ENCODE peak calls at places on chromosomes 7 and 10, in five cellular contexts. Q, J, C, Y and F are unnamed samples. For H3K4me1, the result is how much of the 10 kb centered on the place peaks cover.

GRCh38 chr10:112409274-112409673 is 35.4 kb downstream of the ACSL5 start:
- DNase-seq in C (no peak), Q (no peak), Y (no peak), J (no peak), F (no peak)

GRCh38 chr7:98617051-98617959 is at the start of gene NPTX2:
- DNase-seq in J (peak), Y (no peak), C (peak), Q (peak), F (no peak)

GRCh38 chr7:157089100-157089510 is 49.6 kb upstream of the UBE3C start:
- DNase-seq in C (no peak), Q (no peak), Y (no peak), J (no peak), F (no peak)

GRCh38 chr10:3817002-3817401 is 32.0 kb upstream of the KLF6 start:
- DNase-seq in Y (no peak), Q (no peak), C (no peak), J (no peak), F (no peak)

GRCh38 chr10:132690401-132690800 is 95.5 kb downstream of the NKX6-2 start:
- DNase-seq in Q (peak), C (peak), Y (no peak), J (no peak), F (peak)

GRCh38 chr7:47428052-47428779 is 153.7 kb downstream of the TNS3 start:
- DNase-seq in Y (no peak), C (no peak), Q (no peak), J (no peak), F (no peak)

GRCh38 chr7:114575098-114575497 is 160.5 kb downstream of the FOXP2 start:
- DNase-seq in Y (no peak), J (no peak), Q (no peak), C (no peak), F (no peak)

GRCh38 chr7:110507832-110508231 is 583.1 kb upstream of the LRRN3 start:
- DNase-seq in J (no peak), C (no peak), Y (no peak), Q (no peak), F (no peak)

GRCh38 chr7:13778967-13779366 is 210.5 kb downstream of the ETV1 start:
- DNase-seq in Y (no peak), Q (no peak), C (no peak), J (no peak), F (no peak)

GRCh38 chr10:93597075-93597599 is 3.9 kb downstream of the RBP4 start:
- DNase-seq in Y (no peak), J (no peak), C (no peak), Q (no peak), F (no peak)

GRCh38 chr10:92691591-92692084 is 1.9 kb downstream of the HHEX start:
- DNase-seq in Y (no peak), J (no peak), Q (peak), C (peak), F (no peak)

GRCh38 chr7:155327590-155328320 is 30.1 kb downstream of the INSIG1 start:
- DNase-seq in C (no peak), Q (no peak), Y (no peak), J (no peak), F (no peak)

GRCh38 chr10:127195571-127196226 is 692 bp downstream of the INSYN2A start:
- DNase-seq in C (no peak), J (peak), Y (no peak), Q (no peak), F (no peak)

GRCh38 chr7:99375070-99375807 is 709 bp downstream of the ARPC1B start:
- DNase-seq in J (peak), C (peak), Q (peak), Y (peak), F (peak)

GRCh38 chr10:78394050-78394449 is 360.4 kb downstream of the RPS24 start:
- DNase-seq in C (no peak), Q (no peak), J (no peak), Y (no peak), F (no peak)

GRCh38 chr7:127525866-127526456 is 59.4 kb downstream of the GCC1 start:
- DNase-seq in C (no peak), J (no peak), Y (no peak), Q (no peak), F (no peak)

GRCh38 chr10:69504576-69505250 is 53.4 kb downstream of the TSPAN15 start:
- DNase-seq in Q (no peak), Y (no peak), C (no peak), J (no peak), F (no peak)

GRCh38 chr10:48305905-48306264 is 592 bp upstream of the MAPK8 start:
- DNase-seq in C (no peak), Y (no peak), J (no peak), Q (no peak), F (no peak)
- H3K27ac ChIP-seq in C (peak), Y (peak), J (no peak), Q (peak), F (peak)

GRCh38 chr10:63227207-63227895 is 94.2 kb downstream of the NRBF2 start:
- DNase-seq in J (no peak), Q (no peak), C (no peak), Y (no peak), F (no peak)
- H3K4me1 ChIP-seq in J (under half), Q (under half), C (half or more), Y (under half), F (under half)

DNA sequence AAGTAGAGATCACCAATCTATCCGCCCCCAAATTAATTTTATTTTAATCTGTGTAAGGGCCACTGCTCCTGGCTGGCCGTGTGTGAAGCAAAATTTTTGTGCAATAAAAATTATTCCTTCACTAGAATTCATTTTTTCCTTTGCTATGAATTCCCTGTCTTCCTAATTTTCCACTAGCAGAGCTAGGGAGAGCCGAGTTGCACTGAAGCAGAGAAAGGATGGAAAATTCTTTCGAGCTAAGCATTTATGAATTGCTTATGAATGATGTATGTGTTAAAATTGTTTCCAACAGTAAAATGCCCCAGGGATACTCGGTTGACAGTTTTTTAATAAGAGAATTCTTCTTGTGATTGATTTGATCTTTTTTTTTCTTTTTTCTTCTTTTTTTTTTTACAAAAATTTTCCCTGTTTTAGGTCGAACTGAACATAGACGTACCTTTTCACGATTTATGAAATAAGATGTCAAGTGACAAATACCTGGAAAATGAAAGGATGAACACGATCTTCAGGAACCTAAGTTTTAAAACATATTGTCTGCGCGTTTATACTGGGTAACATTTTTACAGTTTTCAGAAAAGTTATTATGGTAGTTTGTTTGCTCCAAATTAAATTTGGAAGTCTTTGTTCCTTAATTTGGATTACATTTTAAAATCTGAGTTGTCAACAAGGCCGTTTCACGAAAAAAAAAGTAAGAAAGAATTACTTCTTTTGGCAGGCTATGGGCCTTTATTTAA is 288.8 kb upstream of the NFE2L3 start:
- DNase-seq in J (no peak), Y (no peak), C (no peak), Q (no peak), F (no peak)
- H3K4me3 ChIP-seq in J (no peak), Y (no peak), C (peak), Q (peak), F (peak)

DNA sequence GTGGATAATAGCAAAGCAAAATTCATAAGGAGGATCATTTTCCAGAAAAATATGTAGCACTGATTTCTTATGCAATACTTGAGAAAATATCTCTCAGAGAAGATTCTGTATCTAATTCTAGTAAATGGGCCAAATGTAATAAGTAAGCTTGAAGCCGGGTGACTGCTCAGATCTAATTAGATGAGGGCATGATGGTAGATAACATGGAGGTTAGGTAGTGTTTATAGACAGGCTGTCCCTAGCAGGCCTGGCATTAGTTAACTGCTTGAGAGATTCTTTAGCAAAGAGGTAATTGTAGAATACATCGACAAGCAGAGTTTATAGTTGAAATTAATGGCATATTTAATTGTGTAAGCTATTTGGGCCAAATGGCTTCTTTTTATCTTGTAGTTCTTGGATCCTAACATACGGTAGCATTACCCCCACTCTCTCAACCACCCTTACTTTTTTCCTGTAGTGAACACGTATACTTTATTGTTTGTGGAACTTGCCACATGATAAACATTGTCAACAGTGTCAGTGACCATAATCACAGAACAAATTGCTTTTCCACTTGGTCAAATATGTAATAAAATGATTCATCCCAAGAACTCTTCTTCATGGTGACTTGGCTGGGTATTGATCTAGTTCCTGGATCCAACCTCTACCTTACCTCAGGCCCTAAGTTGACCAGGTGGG is 343.1 kb downstream of the BBS9 start:
- DNase-seq in C (no peak), J (no peak), Q (no peak), Y (no peak), F (no peak)
- H3K27ac ChIP-seq in C (no peak), J (no peak), Q (no peak), Y (no peak), F (no peak)

GRCh38 chr7:2821161-2821841 is 22.8 kb downstream of the GNA12 start:
- DNase-seq in Q (no peak), Y (no peak), C (no peak), J (no peak), F (no peak)

GRCh38 chr7:2819161-2819953 is 24.8 kb downstream of the GNA12 start:
- DNase-seq in Y (no peak), C (no peak), Q (no peak), J (no peak), F (no peak)

GRCh38 chr7:2819954-2820397 is 24.1 kb downstream of the GNA12 start:
- DNase-seq in Y (no peak), J (no peak), C (no peak), Q (no peak), F (no peak)

GRCh38 chr7:2821842-2822507 is 22.1 kb downstream of the GNA12 start:
- DNase-seq in J (no peak), C (no peak), Q (no peak), Y (no peak), F (no peak)

GRCh38 chr7:2820508-2820934 is 23.6 kb downstream of the GNA12 start:
- DNase-seq in C (peak), J (no peak), Y (no peak), Q (peak), F (peak)
- H3K4me1 ChIP-seq in C (half or more), J (half or more), Y (under half), Q (under half), F (under half)

GRCh38 chr7:151275813-151276577 is 27.5 kb upstream of the SMARCD3 start:
- DNase-seq in J (no peak), Q (no peak), C (no peak), Y (peak), F (no peak)
- H3K4me3 ChIP-seq in J (no peak), Q (no peak), C (peak), Y (no peak), F (peak)